ENCODE peak calls at places on chromosome 14, in five cellular contexts. K, A, I, H and O are unnamed samples.

GRCh38 chr14:93991649-93992048 is 5.5 kb upstream of the CCDC197 start:
- DNase-seq in A (no peak), K (no peak), H (no peak), I (no peak), O (no peak)

GRCh38 chr14:99759546-99759925 is 33.7 kb upstream of the EML1 start:
- DNase-seq in A (no peak), I (no peak), K (no peak), H (no peak), O (no peak)

GRCh38 chr14:50647282-50647681 is 20.8 kb downstream of the SAV1 start:
- DNase-seq in I (no peak), H (no peak), K (no peak), A (peak), O (no peak)

GRCh38 chr14:90460136-90460535 is 63.3 kb downstream of the CALM1 start:
- DNase-seq in H (peak), K (no peak), I (no peak), A (no peak), O (no peak)

GRCh38 chr14:75811862-75812505 is 150.9 kb downstream of the TTLL5 start:
- DNase-seq in A (no peak), I (no peak), H (no peak), K (no peak), O (no peak)

GRCh38 chr14:34436118-34436905 is 25.7 kb downstream of the SPTSSA start:
- DNase-seq in H (peak), K (peak), A (no peak), I (no peak), O (peak)

GRCh38 chr14:77175843-77176242 is 5.8 kb upstream of the TMEM63C start:
- DNase-seq in K (no peak), I (no peak), A (no peak), H (no peak), O (no peak)

GRCh38 chr14:58488550-58488949 is 61.0 kb downstream of the KIAA0586 start:
- DNase-seq in K (peak), A (peak), H (peak), I (no peak), O (peak)

GRCh38 chr14:79510659-79511058 is 700.6 kb downstream of the DIO2 start:
- DNase-seq in H (peak), A (no peak), I (no peak), K (peak), O (peak)

GRCh38 chr14:90651976-90652560 is 164.2 kb downstream of the TTC7B start:
- DNase-seq in A (no peak), H (no peak), K (no peak), I (no peak), O (no peak)

GRCh38 chr14:68286667-68287066 is 467.1 kb downstream of the RAD51B start:
- DNase-seq in I (no peak), A (no peak), H (no peak), K (no peak), O (peak)

GRCh38 chr14:82855912-82856381 is 1322.3 kb upstream of the SEL1L start:
- DNase-seq in H (peak), K (peak), A (peak), I (no peak), O (peak)

GRCh38 chr14:36333106-36333505 is 12.7 kb upstream of the MBIP start:
- DNase-seq in H (no peak), A (no peak), K (no peak), I (no peak), O (no peak)

GRCh38 chr14:77498984-77499527 is 440 bp upstream of the ISM2 start:
- DNase-seq in I (peak), H (no peak), K (no peak), A (no peak), O (peak)

GRCh38 chr14:23675906-23676305 is 39.7 kb downstream of the DHRS2 start:
- DNase-seq in I (no peak), H (no peak), K (no peak), A (no peak), O (no peak)

GRCh38 chr14:29749327-29749726 is 178.3 kb downstream of the PRKD1 start:
- DNase-seq in I (no peak), H (peak), A (no peak), K (peak), O (peak)

GRCh38 chr14:75234173-75234855 is 44.3 kb upstream of the FOS start:
- DNase-seq in H (peak), A (no peak), K (peak), I (no peak), O (peak)

GRCh38 chr14:35403085-35403396 is 1.5 kb downstream of the NFKBIA start:
- DNase-seq in K (no peak), A (no peak), H (peak), I (no peak), O (peak)

GRCh38 chr14:54146601-54147000 is 190.0 kb upstream of the BMP4 start:
- DNase-seq in K (no peak), I (no peak), H (no peak), A (no peak), O (no peak)

GRCh38 chr14:56120091-56120632 is 2.0 kb downstream of the PELI2 start:
- DNase-seq in I (no peak), K (peak), H (peak), A (no peak), O (peak)

GRCh38 chr14:99728981-99729451 is 44.9 kb downstream of the CYP46A1 start:
- DNase-seq in I (no peak), K (no peak), H (no peak), A (no peak), O (no peak)

GRCh38 chr14:60790850-60791249 is 56.3 kb downstream of the MNAT1 start:
- DNase-seq in K (no peak), H (no peak), A (no peak), I (no peak), O (no peak)
- H3K9ac ChIP-seq in K (no peak), H (no peak), A (no peak), I (no peak), O (no peak)

DNA sequence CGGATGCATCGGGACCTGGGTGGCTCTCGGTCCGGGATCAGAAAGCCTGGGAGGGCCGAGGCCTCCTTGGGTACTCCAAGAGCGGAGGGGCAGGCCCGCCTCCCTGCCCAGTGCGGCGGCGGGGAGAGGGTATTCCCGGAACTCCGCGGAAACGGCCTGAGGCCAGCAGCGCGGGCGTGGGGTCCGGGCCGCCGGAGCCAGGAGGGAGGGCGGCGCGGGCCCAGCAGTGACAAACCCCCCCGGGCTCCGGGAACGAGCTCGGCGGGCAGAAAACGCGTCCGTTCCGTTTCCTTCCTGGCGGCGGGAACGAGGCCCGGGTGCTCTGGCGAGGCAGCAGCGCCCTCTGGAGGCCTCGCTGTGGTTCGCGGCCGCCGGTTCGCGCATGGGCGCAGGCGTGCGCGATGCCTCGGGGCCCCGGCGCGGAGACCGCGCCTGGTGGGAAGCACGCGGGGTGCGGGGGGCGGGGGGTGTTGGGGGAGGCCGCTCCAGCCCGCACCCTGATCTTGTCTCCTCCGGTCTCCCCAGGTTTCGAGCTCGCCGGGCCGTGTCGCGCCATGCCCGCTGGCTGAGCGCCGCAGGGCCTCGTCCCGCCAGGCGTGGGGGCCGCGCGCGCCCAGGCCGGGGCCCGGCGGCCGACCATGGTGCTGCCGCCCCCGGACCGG is 1.9 kb downstream of the TMEM121 start:
- DNase-seq in H (peak), I (peak), K (peak), A (peak), O (peak)
- H3K9ac ChIP-seq in H (peak), I (no peak), K (peak), A (peak), O (peak)

GRCh38 chr14:22558221-22558913 is 30.7 kb downstream of the DAD1 start:
- DNase-seq in I (peak), K (no peak), A (no peak), H (no peak), O (no peak)
- H3K9ac ChIP-seq in I (no peak), K (no peak), A (no peak), H (no peak), O (no peak)

GRCh38 chr14:101478096-101478495 is 83.2 kb upstream of the DIO3 start:
- DNase-seq in H (no peak), I (peak), K (no peak), A (no peak), O (no peak)

GRCh38 chr14:101476931-101477553 is 84.3 kb upstream of the DIO3 start:
- DNase-seq in H (no peak), K (no peak), A (no peak), I (peak), O (no peak)

GRCh38 chr14:101476258-101476930 is 84.9 kb upstream of the DIO3 start:
- DNase-seq in H (no peak), I (peak), K (no peak), A (no peak), O (no peak)

GRCh38 chr14:101478796-101479410 is 82.4 kb upstream of the DIO3 start:
- DNase-seq in K (no peak), A (no peak), I (peak), H (no peak), O (no peak)

DNA sequence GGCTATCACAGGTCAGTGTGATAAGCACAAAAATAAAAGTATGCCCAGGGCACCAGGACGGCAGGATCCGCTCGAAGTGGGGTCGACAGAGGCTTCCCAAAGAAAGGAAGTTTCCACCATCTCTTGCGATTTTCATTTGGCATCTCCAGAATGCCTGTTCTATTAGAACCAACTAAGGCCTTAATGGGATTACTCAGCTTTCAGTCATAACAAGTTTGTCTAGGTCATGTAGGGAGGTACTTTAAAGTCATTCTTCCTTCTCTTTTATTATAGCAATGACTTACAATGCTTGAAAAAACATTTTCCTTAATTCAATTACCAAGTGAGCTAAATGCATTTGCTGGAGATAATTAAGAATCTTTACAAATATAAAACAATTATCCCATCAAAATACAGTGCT is 83.6 kb upstream of the DIO3 start:
- DNase-seq in H (peak), K (peak), A (no peak), I (no peak), O (peak)
- H3K9ac ChIP-seq in H (no peak), K (no peak), A (no peak), I (no peak), O (no peak)

GRCh38 chr14:21675566-21675965 is 1.9 kb upstream of the OR4E1 start:
- DNase-seq in I (no peak), K (no peak), H (no peak), A (no peak), O (no peak)
- H3K9ac ChIP-seq in I (no peak), K (no peak), H (no peak), A (no peak), O (no peak)

GRCh38 chr14:22561661-22562579 is 27.1 kb downstream of the DAD1 start:
- DNase-seq in K (no peak), H (no peak), A (no peak), I (no peak), O (no peak)

GRCh38 chr14:22560638-22561365 is 28.2 kb downstream of the DAD1 start:
- DNase-seq in I (no peak), K (no peak), H (no peak), A (no peak), O (no peak)

GRCh38 chr14:22563987-22564386 is 25.0 kb downstream of the DAD1 start:
- DNase-seq in A (peak), H (no peak), K (no peak), I (no peak), O (no peak)

GRCh38 chr14:22559041-22559440 is 30.0 kb downstream of the DAD1 start:
- DNase-seq in K (no peak), I (no peak), A (no peak), H (no peak), O (no peak)

DNA sequence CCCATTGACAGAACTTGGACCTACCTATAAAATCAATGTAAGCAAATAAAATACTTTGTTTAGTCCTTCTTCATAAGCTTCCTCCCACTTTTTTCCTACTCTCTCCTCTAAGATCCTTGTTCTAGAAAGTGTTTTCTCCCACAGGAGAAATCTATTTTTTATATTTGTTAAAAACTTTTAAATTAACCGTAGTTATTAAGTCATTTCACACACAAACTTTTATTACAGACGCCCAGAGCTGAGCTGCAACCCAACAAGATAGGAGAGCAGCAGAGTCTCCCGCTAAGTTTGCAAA is 27.7 kb downstream of the DAD1 start:
- DNase-seq in I (no peak), H (no peak), A (no peak), K (no peak), O (no peak)
- H3K9ac ChIP-seq in I (no peak), H (no peak), A (no peak), K (no peak), O (no peak)

GRCh38 chr14:73267474-73267873 is 30.2 kb downstream of the PAPLN start:
- DNase-seq in I (no peak), A (no peak), H (no peak), K (no peak), O (no peak)

GRCh38 chr14:73273799-73274198 is 36.5 kb downstream of the PAPLN start:
- DNase-seq in I (no peak), A (no peak), H (no peak), K (no peak), O (no peak)

GRCh38 chr14:73272393-73272792 is 35.1 kb downstream of the PAPLN start:
- DNase-seq in I (no peak), H (no peak), A (no peak), K (no peak), O (no peak)

GRCh38 chr14:73266317-73266716 is 29.0 kb downstream of the PAPLN start:
- DNase-seq in H (no peak), K (no peak), A (no peak), I (no peak), O (no peak)

GRCh38 chr14:73269729-73270651 is 32.7 kb downstream of the PAPLN start:
- DNase-seq in A (no peak), I (peak), H (peak), K (peak), O (no peak)
- H3K9ac ChIP-seq in A (no peak), I (no peak), H (no peak), K (no peak), O (no peak)